ENCODE peak calls at places on chromosomes 2 and 18, in seven cellular contexts. One of them, this sample, is unnamed.

GRCh38 chr2:158539176-158539895 is 82.6 kb downstream of the PKP4 start:
- DNase-seq in nephron progenitor cell: no peak
- DNase-seq in fibroblast of pulmonary artery: peak
- DNase-seq in MCF 10A: peak
- DNase-seq in tibial artery: no peak
- DNase-seq in sigmoid colon: no peak
- DNase-seq in activated CD8-positive, alpha-beta T cell treated with anti-CD3 and anti-CD28 coated beads for 36 hours: no peak
- DNase-seq in this sample: no peak

GRCh38 chr2:3728104-3729054 is 25.0 kb downstream of the DCDC2C start:
- DNase-seq in nephron progenitor cell: peak
- DNase-seq in fibroblast of pulmonary artery: peak
- DNase-seq in MCF 10A: peak
- DNase-seq in tibial artery: no peak
- DNase-seq in sigmoid colon: no peak
- DNase-seq in activated CD8-positive, alpha-beta T cell treated with anti-CD3 and anti-CD28 coated beads for 36 hours: no peak
- DNase-seq in this sample: peak

GRCh38 chr2:25586726-25587144 is 86.6 kb downstream of the DTNB start:
- DNase-seq in nephron progenitor cell: no peak
- DNase-seq in fibroblast of pulmonary artery: no peak
- DNase-seq in MCF 10A: peak
- DNase-seq in tibial artery: no peak
- DNase-seq in sigmoid colon: no peak
- DNase-seq in activated CD8-positive, alpha-beta T cell treated with anti-CD3 and anti-CD28 coated beads for 36 hours: peak
- DNase-seq in this sample: peak

GRCh38 chr2:3317277-3317685 is 60.3 kb downstream of the EIPR1 start:
- DNase-seq in nephron progenitor cell: no peak
- DNase-seq in fibroblast of pulmonary artery: no peak
- DNase-seq in MCF 10A: no peak
- DNase-seq in tibial artery: no peak
- DNase-seq in sigmoid colon: peak
- DNase-seq in activated CD8-positive, alpha-beta T cell treated with anti-CD3 and anti-CD28 coated beads for 36 hours: no peak
- DNase-seq in this sample: no peak

GRCh38 chr2:217732995-217733394 is 269.8 kb downstream of the TNS1 start:
- DNase-seq in nephron progenitor cell: no peak
- DNase-seq in fibroblast of pulmonary artery: peak
- DNase-seq in MCF 10A: no peak
- DNase-seq in tibial artery: no peak
- DNase-seq in sigmoid colon: no peak
- DNase-seq in activated CD8-positive, alpha-beta T cell treated with anti-CD3 and anti-CD28 coated beads for 36 hours: no peak
- DNase-seq in this sample: no peak

GRCh38 chr18:43077510-43078290 is 37.8 kb downstream of the RIT2 start:
- DNase-seq in nephron progenitor cell: no peak
- DNase-seq in fibroblast of pulmonary artery: no peak
- DNase-seq in MCF 10A: no peak
- DNase-seq in tibial artery: no peak
- DNase-seq in sigmoid colon: no peak
- DNase-seq in activated CD8-positive, alpha-beta T cell treated with anti-CD3 and anti-CD28 coated beads for 36 hours: no peak
- DNase-seq in this sample: no peak

GRCh38 chr2:43482974-43483373 is 112.9 kb downstream of the THADA start:
- DNase-seq in nephron progenitor cell: no peak
- DNase-seq in fibroblast of pulmonary artery: peak
- DNase-seq in MCF 10A: peak
- DNase-seq in tibial artery: no peak
- DNase-seq in sigmoid colon: peak
- DNase-seq in activated CD8-positive, alpha-beta T cell treated with anti-CD3 and anti-CD28 coated beads for 36 hours: no peak
- DNase-seq in this sample: no peak

GRCh38 chr2:160735696-160736095 is 242.1 kb upstream of the RBMS1 start:
- DNase-seq in nephron progenitor cell: no peak
- DNase-seq in fibroblast of pulmonary artery: no peak
- DNase-seq in MCF 10A: no peak
- DNase-seq in tibial artery: no peak
- DNase-seq in sigmoid colon: no peak
- DNase-seq in activated CD8-positive, alpha-beta T cell treated with anti-CD3 and anti-CD28 coated beads for 36 hours: no peak
- DNase-seq in this sample: no peak

GRCh38 chr2:142758973-142759372 is 118.5 kb upstream of the KYNU start:
- DNase-seq in nephron progenitor cell: no peak
- DNase-seq in fibroblast of pulmonary artery: no peak
- DNase-seq in MCF 10A: no peak
- DNase-seq in tibial artery: no peak
- DNase-seq in sigmoid colon: no peak
- DNase-seq in activated CD8-positive, alpha-beta T cell treated with anti-CD3 and anti-CD28 coated beads for 36 hours: no peak
- DNase-seq in this sample: no peak

GRCh38 chr2:225122582-225123486 is 80.6 kb upstream of the DOCK10 start:
- DNase-seq in nephron progenitor cell: peak
- DNase-seq in fibroblast of pulmonary artery: peak
- DNase-seq in MCF 10A: peak
- DNase-seq in tibial artery: no peak
- DNase-seq in sigmoid colon: no peak
- DNase-seq in activated CD8-positive, alpha-beta T cell treated with anti-CD3 and anti-CD28 coated beads for 36 hours: peak
- DNase-seq in this sample: peak

GRCh38 chr2:222272446-222273035 is 26.3 kb downstream of the PAX3 start:
- DNase-seq in nephron progenitor cell: no peak
- DNase-seq in fibroblast of pulmonary artery: no peak
- DNase-seq in MCF 10A: no peak
- DNase-seq in tibial artery: no peak
- DNase-seq in sigmoid colon: no peak
- DNase-seq in activated CD8-positive, alpha-beta T cell treated with anti-CD3 and anti-CD28 coated beads for 36 hours: no peak
- DNase-seq in this sample: no peak

GRCh38 chr2:147388217-147388616 is 456.6 kb upstream of the ACVR2A start:
- DNase-seq in nephron progenitor cell: no peak
- DNase-seq in fibroblast of pulmonary artery: no peak
- DNase-seq in MCF 10A: no peak
- DNase-seq in tibial artery: no peak
- DNase-seq in sigmoid colon: no peak
- DNase-seq in activated CD8-positive, alpha-beta T cell treated with anti-CD3 and anti-CD28 coated beads for 36 hours: no peak
- DNase-seq in this sample: no peak

GRCh38 chr2:240701091-240701735 is 9.5 kb downstream of the AQP12A start:
- DNase-seq in nephron progenitor cell: no peak
- DNase-seq in fibroblast of pulmonary artery: no peak
- DNase-seq in MCF 10A: no peak
- DNase-seq in tibial artery: no peak
- DNase-seq in sigmoid colon: no peak
- DNase-seq in activated CD8-positive, alpha-beta T cell treated with anti-CD3 and anti-CD28 coated beads for 36 hours: no peak
- DNase-seq in this sample: no peak

GRCh38 chr2:102376052-102376591 is 20.5 kb downstream of the IL18R1 start:
- DNase-seq in nephron progenitor cell: no peak
- DNase-seq in fibroblast of pulmonary artery: no peak
- DNase-seq in MCF 10A: no peak
- DNase-seq in tibial artery: no peak
- DNase-seq in sigmoid colon: no peak
- DNase-seq in activated CD8-positive, alpha-beta T cell treated with anti-CD3 and anti-CD28 coated beads for 36 hours: no peak
- DNase-seq in this sample: no peak

GRCh38 chr2:96464061-96464460 is 41.1 kb downstream of the NEURL3 start:
- DNase-seq in nephron progenitor cell: no peak
- DNase-seq in fibroblast of pulmonary artery: no peak
- DNase-seq in MCF 10A: no peak
- DNase-seq in tibial artery: no peak
- DNase-seq in sigmoid colon: no peak
- DNase-seq in activated CD8-positive, alpha-beta T cell treated with anti-CD3 and anti-CD28 coated beads for 36 hours: no peak
- DNase-seq in this sample: no peak

GRCh38 chr2:234611209-234611608 is 114.3 kb upstream of the ARL4C start:
- DNase-seq in nephron progenitor cell: no peak
- DNase-seq in fibroblast of pulmonary artery: no peak
- DNase-seq in MCF 10A: peak
- DNase-seq in tibial artery: no peak
- DNase-seq in sigmoid colon: no peak
- DNase-seq in activated CD8-positive, alpha-beta T cell treated with anti-CD3 and anti-CD28 coated beads for 36 hours: peak
- DNase-seq in this sample: no peak
- TF ChIP-seq CTCF in nephron progenitor cell: peak
- TF ChIP-seq CTCF in fibroblast of pulmonary artery: peak
- TF ChIP-seq CTCF in MCF 10A: no peak
- TF ChIP-seq CTCF in tibial artery: no peak
- TF ChIP-seq CTCF in sigmoid colon: no peak
- TF ChIP-seq CTCF in activated CD8-positive, alpha-beta T cell treated with anti-CD3 and anti-CD28 coated beads for 36 hours: peak
- TF ChIP-seq CTCF in this sample: no peak

DNA sequence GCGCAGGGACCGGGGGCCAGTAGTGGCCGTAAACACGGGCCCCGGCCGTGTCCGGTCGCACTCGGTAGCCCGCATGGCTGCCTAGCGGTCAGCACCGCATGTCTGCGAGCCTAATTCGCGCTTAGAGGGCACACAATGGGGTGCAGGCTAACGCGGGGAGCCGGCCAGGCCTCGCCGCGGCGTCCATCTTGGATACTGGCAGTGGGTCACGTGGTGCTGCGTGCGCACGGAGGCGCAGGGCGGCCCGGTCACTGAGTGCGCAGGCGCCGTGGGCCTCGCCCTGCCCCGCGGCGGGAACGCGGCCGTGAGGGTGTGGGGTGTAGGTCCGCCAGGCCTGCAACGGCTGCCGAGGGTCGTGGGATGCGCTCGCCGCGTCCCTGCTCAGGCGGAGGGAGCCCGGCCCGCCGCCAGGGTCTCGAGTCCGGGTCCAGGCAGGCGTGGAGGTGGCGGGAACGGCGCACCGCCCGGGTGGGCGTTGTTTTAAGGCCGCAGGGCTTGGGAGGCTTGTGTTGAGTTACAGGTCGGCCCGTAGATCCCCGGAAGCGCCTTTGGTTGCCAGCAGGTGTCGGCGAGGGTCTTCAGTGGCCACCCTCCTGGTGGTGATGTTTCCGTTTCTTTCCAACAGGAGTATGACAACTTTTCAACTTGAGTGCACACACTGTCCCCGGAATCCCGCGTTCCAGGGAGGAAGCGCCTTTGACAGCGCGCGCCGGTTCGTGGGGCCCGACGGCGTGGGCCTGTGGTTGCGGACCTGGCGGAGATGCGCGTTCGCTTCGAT is 819 bp upstream of the HDAC4 start:
- DNase-seq in nephron progenitor cell: peak
- DNase-seq in fibroblast of pulmonary artery: peak
- DNase-seq in MCF 10A: peak
- DNase-seq in tibial artery: peak
- DNase-seq in sigmoid colon: peak
- DNase-seq in activated CD8-positive, alpha-beta T cell treated with anti-CD3 and anti-CD28 coated beads for 36 hours: peak
- DNase-seq in this sample: peak
- TF ChIP-seq CTCF in nephron progenitor cell: no peak
- TF ChIP-seq CTCF in fibroblast of pulmonary artery: no peak
- TF ChIP-seq CTCF in MCF 10A: no peak
- TF ChIP-seq CTCF in tibial artery: peak
- TF ChIP-seq CTCF in sigmoid colon: no peak
- TF ChIP-seq CTCF in activated CD8-positive, alpha-beta T cell treated with anti-CD3 and anti-CD28 coated beads for 36 hours: no peak
- TF ChIP-seq CTCF in this sample: no peak

GRCh38 chr2:108988076-108988795 is 784 bp downstream of the EDAR start:
- DNase-seq in nephron progenitor cell: no peak
- DNase-seq in fibroblast of pulmonary artery: no peak
- DNase-seq in MCF 10A: no peak
- DNase-seq in tibial artery: no peak
- DNase-seq in sigmoid colon: no peak
- DNase-seq in activated CD8-positive, alpha-beta T cell treated with anti-CD3 and anti-CD28 coated beads for 36 hours: no peak
- DNase-seq in this sample: no peak

GRCh38 chr2:108994250-108994649 is 5.2 kb upstream of the EDAR start:
- DNase-seq in nephron progenitor cell: no peak
- DNase-seq in fibroblast of pulmonary artery: no peak
- DNase-seq in MCF 10A: no peak
- DNase-seq in tibial artery: no peak
- DNase-seq in sigmoid colon: no peak
- DNase-seq in activated CD8-positive, alpha-beta T cell treated with anti-CD3 and anti-CD28 coated beads for 36 hours: no peak
- DNase-seq in this sample: no peak

GRCh38 chr2:108987111-108987510 is 1.9 kb downstream of the EDAR start:
- DNase-seq in nephron progenitor cell: no peak
- DNase-seq in fibroblast of pulmonary artery: no peak
- DNase-seq in MCF 10A: no peak
- DNase-seq in tibial artery: no peak
- DNase-seq in sigmoid colon: no peak
- DNase-seq in activated CD8-positive, alpha-beta T cell treated with anti-CD3 and anti-CD28 coated beads for 36 hours: peak
- DNase-seq in this sample: no peak

GRCh38 chr2:108993095-108993937 is 4.3 kb upstream of the EDAR start:
- DNase-seq in nephron progenitor cell: no peak
- DNase-seq in fibroblast of pulmonary artery: no peak
- DNase-seq in MCF 10A: no peak
- DNase-seq in tibial artery: no peak
- DNase-seq in sigmoid colon: no peak
- DNase-seq in activated CD8-positive, alpha-beta T cell treated with anti-CD3 and anti-CD28 coated beads for 36 hours: no peak
- DNase-seq in this sample: no peak

GRCh38 chr2:108988796-108989713 is at the start of gene EDAR:
- DNase-seq in nephron progenitor cell: peak
- DNase-seq in fibroblast of pulmonary artery: peak
- DNase-seq in MCF 10A: peak
- DNase-seq in tibial artery: no peak
- DNase-seq in sigmoid colon: no peak
- DNase-seq in activated CD8-positive, alpha-beta T cell treated with anti-CD3 and anti-CD28 coated beads for 36 hours: peak
- DNase-seq in this sample: peak
- TF ChIP-seq CTCF in nephron progenitor cell: peak
- TF ChIP-seq CTCF in fibroblast of pulmonary artery: peak
- TF ChIP-seq CTCF in MCF 10A: peak
- TF ChIP-seq CTCF in tibial artery: peak
- TF ChIP-seq CTCF in sigmoid colon: no peak
- TF ChIP-seq CTCF in activated CD8-positive, alpha-beta T cell treated with anti-CD3 and anti-CD28 coated beads for 36 hours: peak
- TF ChIP-seq CTCF in this sample: peak

GRCh38 chr2:235498556-235499305 is 4.9 kb downstream of the AGAP1 start:
- DNase-seq in nephron progenitor cell: peak
- DNase-seq in fibroblast of pulmonary artery: no peak
- DNase-seq in MCF 10A: peak
- DNase-seq in tibial artery: no peak
- DNase-seq in sigmoid colon: no peak
- DNase-seq in activated CD8-positive, alpha-beta T cell treated with anti-CD3 and anti-CD28 coated beads for 36 hours: no peak
- DNase-seq in this sample: no peak
- TF ChIP-seq CTCF in nephron progenitor cell: no peak
- TF ChIP-seq CTCF in fibroblast of pulmonary artery: no peak
- TF ChIP-seq CTCF in MCF 10A: no peak
- TF ChIP-seq CTCF in tibial artery: no peak
- TF ChIP-seq CTCF in sigmoid colon: no peak
- TF ChIP-seq CTCF in activated CD8-positive, alpha-beta T cell treated with anti-CD3 and anti-CD28 coated beads for 36 hours: no peak
- TF ChIP-seq CTCF in this sample: no peak

GRCh38 chr2:173431191-173431590 is 76.5 kb downstream of the CDCA7 start:
- DNase-seq in nephron progenitor cell: no peak
- DNase-seq in fibroblast of pulmonary artery: no peak
- DNase-seq in MCF 10A: no peak
- DNase-seq in tibial artery: no peak
- DNase-seq in sigmoid colon: no peak
- DNase-seq in activated CD8-positive, alpha-beta T cell treated with anti-CD3 and anti-CD28 coated beads for 36 hours: no peak
- DNase-seq in this sample: no peak
- TF ChIP-seq CTCF in nephron progenitor cell: no peak
- TF ChIP-seq CTCF in fibroblast of pulmonary artery: no peak
- TF ChIP-seq CTCF in MCF 10A: no peak
- TF ChIP-seq CTCF in tibial artery: no peak
- TF ChIP-seq CTCF in sigmoid colon: no peak
- TF ChIP-seq CTCF in activated CD8-positive, alpha-beta T cell treated with anti-CD3 and anti-CD28 coated beads for 36 hours: no peak
- TF ChIP-seq CTCF in this sample: no peak

DNA sequence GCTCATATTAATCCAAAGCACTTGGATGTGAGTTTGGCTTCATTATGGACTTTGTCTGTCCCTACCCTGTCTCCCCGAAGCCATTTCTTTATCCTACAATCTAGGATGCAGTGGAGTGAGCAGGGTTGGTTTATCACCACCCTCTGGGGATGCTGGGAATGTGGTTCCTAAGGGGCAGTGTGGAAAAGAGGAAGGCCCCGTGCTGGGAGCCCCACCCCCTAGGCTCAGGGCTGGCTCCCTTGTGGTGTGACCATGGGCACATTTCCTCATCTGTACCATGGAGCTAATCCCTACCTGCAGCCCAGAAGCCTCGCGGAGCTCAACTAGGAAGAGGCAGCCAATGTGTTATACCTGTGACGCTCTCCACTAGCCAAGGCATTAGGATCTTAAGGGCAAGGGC is 92.5 kb downstream of the TGOLN2 start:
- DNase-seq in nephron progenitor cell: no peak
- DNase-seq in fibroblast of pulmonary artery: no peak
- DNase-seq in MCF 10A: no peak
- DNase-seq in tibial artery: no peak
- DNase-seq in sigmoid colon: no peak
- DNase-seq in activated CD8-positive, alpha-beta T cell treated with anti-CD3 and anti-CD28 coated beads for 36 hours: no peak
- DNase-seq in this sample: no peak
- TF ChIP-seq CTCF in nephron progenitor cell: no peak
- TF ChIP-seq CTCF in fibroblast of pulmonary artery: no peak
- TF ChIP-seq CTCF in MCF 10A: no peak
- TF ChIP-seq CTCF in tibial artery: no peak
- TF ChIP-seq CTCF in sigmoid colon: no peak
- TF ChIP-seq CTCF in activated CD8-positive, alpha-beta T cell treated with anti-CD3 and anti-CD28 coated beads for 36 hours: no peak
- TF ChIP-seq CTCF in this sample: no peak